ENCODE peak calls at places on chromosomes 11 and 22, in eight cellular contexts. C is CD4-positive, alpha-beta T cell; O is body of pancreas; M is Panc1; F is testis; A is thoracic aorta; Y is astrocyte of the spinal cord; Z is HFFc6. J is an unnamed sample.

GRCh38 chr22:44599084-44599483 is 101.1 kb upstream of the RTL6 start:
- DNase-seq in Y (no peak), Z (no peak), O (no peak), M (no peak), A (no peak), C (no peak), F (no peak), J (no peak)

GRCh38 chr11:114522818-114523217 is 36.9 kb downstream of the NXPE1 start:
- DNase-seq in Z (no peak), A (no peak), O (no peak), M (no peak), C (no peak), Y (no peak), F (no peak), J (no peak)

GRCh38 chr11:88103337-88104206 is 71.7 kb downstream of the RAB38 start:
- DNase-seq in A (no peak), Z (peak; percentile 40), C (no peak), F (peak; percentile 52), O (peak; percentile 62), M (peak; percentile 67), Y (peak; percentile 44), J (peak; percentile 3)

GRCh38 chr22:33756508-33756949 is 163.7 kb downstream of the LARGE1 start:
- DNase-seq in Y (no peak), A (no peak), C (no peak), O (no peak), F (no peak), Z (no peak), M (no peak), J (no peak)

GRCh38 chr22:28500005-28500404 is 179.6 kb downstream of the TTC28 start:
- DNase-seq in M (no peak), Y (no peak), F (no peak), A (no peak), Z (no peak), C (no peak), O (no peak), J (no peak)

GRCh38 chr22:29199702-29200400 is 5.8 kb upstream of the EMID1 start:
- DNase-seq in Z (no peak), C (no peak), M (no peak), O (no peak), F (no peak), Y (no peak), A (no peak), J (no peak)

GRCh38 chr22:30694171-30694637 is 470 bp upstream of the OSBP2 start:
- DNase-seq in A (peak; percentile 2), Z (no peak), Y (peak; percentile 15), M (no peak), F (peak; percentile 77), O (peak; percentile 89), C (peak; percentile 25), J (peak; percentile 20)

GRCh38 chr11:130995266-130995665 is 79.0 kb upstream of the SNX19 start:
- DNase-seq in F (no peak), M (no peak), Y (no peak), O (no peak), A (no peak), C (no peak), Z (no peak), J (no peak)

GRCh38 chr11:28767574-28767973 is 659.4 kb downstream of the METTL15 start:
- DNase-seq in Y (no peak), Z (peak; percentile 33), C (no peak), M (no peak), F (no peak), A (no peak), O (no peak), J (no peak)

GRCh38 chr11:122782222-122782621 is 56.1 kb upstream of the CRTAM start:
- DNase-seq in Y (no peak), O (no peak), M (no peak), A (no peak), Z (no peak), C (no peak), F (no peak), J (no peak)

GRCh38 chr11:19606856-19607655 is 105.6 kb upstream of the NAV2 start:
- DNase-seq in Z (no peak), A (no peak), O (no peak), M (no peak), F (no peak), C (no peak), Y (no peak), J (no peak)

GRCh38 chr11:19829109-19829790 is 116.6 kb downstream of the NAV2 start:
- DNase-seq in O (no peak), C (no peak), Z (no peak), A (no peak), M (no peak), Y (no peak), F (no peak), J (no peak)

DNA sequence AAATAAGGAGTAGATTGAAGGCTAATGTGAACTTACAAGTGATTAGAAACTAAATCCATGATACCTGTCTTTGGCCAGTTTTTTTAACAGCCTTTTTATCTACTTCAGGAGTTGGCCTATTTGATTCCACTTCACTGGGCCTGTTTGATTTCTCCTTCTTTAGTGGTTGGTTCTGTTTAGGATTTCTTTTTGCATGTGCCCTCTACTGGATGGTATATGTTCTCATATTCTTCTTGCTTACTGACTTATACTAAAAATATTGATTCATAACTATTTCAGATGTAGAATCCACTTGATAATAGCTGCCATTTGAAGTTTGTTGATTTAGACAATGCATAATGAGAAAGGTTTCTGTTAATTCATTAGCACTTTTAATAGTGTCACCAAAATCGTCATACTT is 53.9 kb downstream of the USP47 start:
- DNase-seq in Y (no peak), O (no peak), M (no peak), A (no peak), F (no peak), Z (peak; percentile 31), C (no peak), J (no peak)
- TF ChIP-seq CTCF in Y (peak; percentile 13), O (peak; percentile 29), M (peak; percentile 26), A (peak; percentile 16), F (no peak), Z (peak; percentile 70), C (no peak), J (no peak)

GRCh38 chr11:68727783-68728182 is 23.5 kb downstream of the TESMIN start:
- DNase-seq in Y (peak; percentile 10), O (no peak), A (no peak), M (no peak), F (no peak), C (no peak), Z (no peak), J (no peak)
- TF ChIP-seq CTCF in Y (peak; percentile 21), O (no peak), A (no peak), M (peak; percentile 49), F (no peak), C (no peak), Z (no peak), J (no peak)

GRCh38 chr11:47410404-47411264 is 2.2 kb downstream of the SLC39A13 start:
- DNase-seq in Y (no peak), M (no peak), Z (no peak), A (no peak), F (no peak), O (no peak), C (no peak), J (no peak)

GRCh38 chr11:47409440-47410403 is 1.3 kb downstream of the SLC39A13 start:
- DNase-seq in Z (peak; percentile 56), M (no peak), O (no peak), F (no peak), A (no peak), C (no peak), Y (no peak), J (no peak)

GRCh38 chr11:47407746-47408590 is at the start of gene SLC39A13:
- DNase-seq in O (peak; percentile 95), Y (peak; percentile 97), F (peak; percentile 94), C (peak; percentile 78), M (peak; percentile 66), Z (peak; percentile 95), A (peak; percentile 89), J (peak; percentile 97)

GRCh38 chr11:47408598-47409439 is 429 bp downstream of the SLC39A13 start:
- DNase-seq in O (peak; percentile 44), C (no peak), M (no peak), F (peak; percentile 33), Z (peak; percentile 86), Y (peak; percentile 79), A (no peak), J (no peak)

DNA sequence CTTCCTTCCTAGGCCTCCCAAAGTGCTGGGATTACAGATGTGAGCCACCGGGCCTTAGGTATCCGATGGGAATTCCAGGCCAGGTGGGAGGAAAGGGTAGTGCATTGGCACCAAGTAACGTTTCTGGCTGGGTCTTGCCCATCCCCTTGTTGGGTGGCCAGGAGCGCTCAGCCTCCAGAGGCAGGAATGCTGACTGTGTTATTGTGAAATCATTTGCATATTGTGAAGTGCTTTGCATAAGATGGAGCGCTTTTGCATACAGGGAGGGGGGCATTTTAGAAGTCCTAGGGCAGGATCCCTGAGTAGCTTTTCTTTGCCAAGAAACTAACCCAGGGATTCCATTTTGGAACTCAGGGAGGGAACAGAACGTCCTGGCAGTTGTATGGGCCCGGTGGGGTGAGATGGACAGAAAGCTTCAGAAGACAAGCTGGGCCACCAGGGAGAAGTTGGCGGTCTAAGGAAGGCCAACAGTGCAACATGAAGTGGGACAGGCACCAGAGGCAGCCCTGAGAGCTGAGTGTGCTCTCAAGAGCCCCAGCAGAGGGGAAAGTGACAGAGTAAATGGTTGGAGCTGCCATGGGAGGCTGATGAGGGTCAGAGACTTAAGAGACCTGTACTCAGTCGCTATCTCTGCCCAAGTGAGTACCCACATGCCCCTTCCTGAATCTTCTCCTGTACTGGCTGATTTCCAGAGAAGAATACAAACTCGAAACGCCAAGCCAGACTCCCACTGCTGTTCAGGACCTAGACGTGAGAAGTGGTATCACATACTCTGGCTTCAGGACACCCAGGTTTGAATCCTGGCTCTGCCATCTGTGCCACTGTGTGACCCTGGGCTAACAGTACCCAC is 1.3 kb upstream of the SLC39A13 start:
- DNase-seq in Y (no peak), M (no peak), A (no peak), F (peak; percentile 28), O (no peak), C (no peak), Z (no peak), J (no peak)
- TF ChIP-seq CTCF in Y (no peak), M (no peak), A (peak; percentile 5), F (no peak), O (no peak), C (no peak), Z (peak; percentile 34), J (no peak)

GRCh38 chr11:76248210-76248609 is 41.9 kb upstream of the WNT11 start:
- DNase-seq in O (peak; percentile 40), Y (no peak), F (no peak), A (no peak), M (no peak), Z (no peak), C (no peak), J (no peak)
- TF ChIP-seq CTCF in O (no peak), Y (peak; percentile 10), F (no peak), A (no peak), M (no peak), Z (peak; percentile 59), C (no peak), J (peak; percentile 30)

DNA sequence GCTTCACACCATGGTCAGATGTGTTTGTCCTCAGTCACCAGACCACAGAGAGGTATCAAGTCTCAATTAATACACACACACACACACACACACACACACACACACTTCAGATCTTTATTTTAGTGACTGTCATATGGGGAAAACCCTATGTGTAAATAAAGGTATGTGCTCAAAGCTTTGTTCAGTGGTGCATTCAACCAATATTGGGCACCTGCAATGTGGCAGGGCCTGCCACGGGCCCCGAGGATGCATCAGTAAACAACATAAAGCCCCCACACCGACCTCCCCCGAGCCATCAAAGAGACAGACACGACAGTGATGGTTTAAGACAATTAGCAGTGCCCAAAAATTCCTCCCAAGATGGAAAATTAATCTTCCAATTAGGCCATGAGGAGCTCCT is 51.6 kb downstream of the SHANK2 start:
- DNase-seq in Z (no peak), A (no peak), F (no peak), Y (no peak), M (no peak), C (no peak), O (no peak), J (no peak)
- TF ChIP-seq CTCF in Z (no peak), A (no peak), F (no peak), Y (no peak), M (no peak), C (no peak), O (no peak), J (no peak)